ENCODE peak calls at places on chromosomes 12 and 14, in eight cellular contexts. S, B, R, U, Q, G, T and V are unnamed samples.

GRCh38 chr12:69685810-69686209 is 13.3 kb downstream of the BEST3 start:
- DNase-seq in R (peak; percentile 85), S (no peak), T (no peak), U (no peak), G (peak; percentile 22), B (no peak), Q (no peak), V (no peak)

GRCh38 chr14:68283378-68284123 is 464.0 kb downstream of the RAD51B start:
- DNase-seq in T (no peak), G (no peak), B (peak; percentile 32), S (peak; percentile 30), Q (peak; percentile 46), U (no peak), R (no peak), V (no peak)

GRCh38 chr12:7089196-7089871 is 2.9 kb downstream of the C1R start:
- DNase-seq in T (no peak), U (no peak), Q (no peak), G (no peak), S (no peak), R (no peak), B (no peak), V (no peak)

GRCh38 chr14:22668863-22669262 is 24.7 kb upstream of the OR6J1 start:
- DNase-seq in U (no peak), S (no peak), B (no peak), G (no peak), T (no peak), R (no peak), Q (no peak), V (no peak)

GRCh38 chr14:67241416-67242362 is at the start of gene PALS1:
- DNase-seq in G (no peak), B (no peak), Q (no peak), R (peak; percentile 92), T (peak; percentile 84), U (peak; percentile 47), S (no peak), V (peak; percentile 83)

GRCh38 chr12:79174656-79175055 is 310.1 kb downstream of the SYT1 start:
- DNase-seq in S (no peak), G (peak; percentile 12), T (peak; percentile 43), B (no peak), U (no peak), Q (no peak), R (peak; percentile 64), V (no peak)

GRCh38 chr12:50246873-50247612 is 36.3 kb downstream of the LIMA1 start:
- DNase-seq in G (peak; percentile 99), U (no peak), Q (no peak), B (peak; percentile 24), R (peak; percentile 98), T (no peak), S (peak; percentile 83), V (no peak)

GRCh38 chr14:54147758-54148157 is 191.1 kb upstream of the BMP4 start:
- DNase-seq in T (no peak), U (no peak), Q (no peak), G (no peak), S (no peak), R (no peak), B (no peak), V (no peak)

GRCh38 chr12:45462506-45462905 is 246.6 kb downstream of the ANO6 start:
- DNase-seq in B (no peak), U (no peak), S (no peak), G (no peak), R (no peak), Q (no peak), T (no peak), V (no peak)

GRCh38 chr12:29552324-29552927 is 54.9 kb upstream of the OVCH1 start:
- DNase-seq in S (peak; percentile 58), T (peak; percentile 66), B (peak; percentile 74), G (no peak), R (peak; percentile 2), U (peak; percentile 75), Q (peak; percentile 25), V (peak; percentile 76)

GRCh38 chr14:68325267-68325807 is 467.5 kb downstream of the ZFP36L1 start:
- DNase-seq in B (no peak), S (no peak), T (no peak), U (no peak), R (no peak), G (no peak), Q (no peak), V (no peak)

GRCh38 chr12:129964826-129965457 is 61.1 kb upstream of the TMEM132D start:
- DNase-seq in G (no peak), S (no peak), U (no peak), R (no peak), T (no peak), B (no peak), Q (no peak), V (no peak)

GRCh38 chr12:64178122-64178521 is 44.0 kb downstream of the KICS2 start:
- DNase-seq in G (no peak), S (no peak), B (no peak), T (no peak), R (peak; percentile 83), U (no peak), Q (no peak), V (no peak)

GRCh38 chr12:92039048-92039447 is 106.6 kb downstream of the BTG1 start:
- DNase-seq in S (no peak), T (no peak), U (no peak), B (no peak), Q (no peak), G (no peak), R (no peak), V (no peak)

GRCh38 chr14:36316131-36316530 is 4.3 kb downstream of the MBIP start:
- DNase-seq in U (no peak), G (no peak), B (no peak), T (peak; percentile 68), S (no peak), R (no peak), Q (no peak), V (peak; percentile 46)

GRCh38 chr12:1115471-1116242 is 124.6 kb downstream of the ERC1 start:
- DNase-seq in S (no peak), Q (no peak), B (no peak), U (no peak), G (peak; percentile 69), R (peak; percentile 89), T (no peak), V (no peak)

GRCh38 chr12:4168041-4168440 is 105.5 kb upstream of the CCND2 start:
- DNase-seq in B (no peak), Q (no peak), T (no peak), U (no peak), G (no peak), R (no peak), S (no peak), V (no peak)

GRCh38 chr12:126385785-126386184 is 1320.5 kb downstream of the AACS start:
- DNase-seq in G (no peak), B (no peak), U (no peak), Q (no peak), T (no peak), S (no peak), R (no peak), V (no peak)

GRCh38 chr12:129169928-129170327 is 316.6 kb downstream of the GLT1D1 start:
- DNase-seq in R (no peak), G (no peak), T (no peak), Q (no peak), S (no peak), B (no peak), U (no peak), V (no peak)

GRCh38 chr14:65993996-65994395 is 492.2 kb upstream of the CCDC196 start:
- DNase-seq in S (no peak), R (no peak), Q (no peak), G (no peak), T (no peak), U (no peak), B (no peak), V (no peak)

GRCh38 chr12:104591272-104591940 is 134.7 kb downstream of the CHST11 start:
- DNase-seq in T (no peak), U (no peak), B (no peak), R (peak; percentile 18), G (no peak), S (no peak), Q (no peak), V (no peak)

GRCh38 chr12:102522768-102523167 is 42.4 kb upstream of the IGF1 start:
- DNase-seq in Q (no peak), S (no peak), B (no peak), T (no peak), G (no peak), R (no peak), U (no peak), V (no peak)

GRCh38 chr14:31930493-31931225 is 146.4 kb upstream of the ARHGAP5 start:
- DNase-seq in S (no peak), U (no peak), B (no peak), R (peak; percentile 63), Q (no peak), T (no peak), G (peak; percentile 46), V (no peak)

GRCh38 chr14:54275997-54276396 is 120.8 kb upstream of the CDKN3 start:
- DNase-seq in R (no peak), Q (no peak), B (no peak), U (no peak), T (no peak), S (no peak), G (no peak), V (no peak)

GRCh38 chr12:116590561-116590960 is 31.4 kb downstream of the MAP1LC3B2 start:
- DNase-seq in T (no peak), U (no peak), S (no peak), G (no peak), Q (no peak), R (peak; percentile 38), B (no peak), V (no peak)

GRCh38 chr12:116959198-116959460 is 48.4 kb downstream of the FBXW8 start:
- DNase-seq in G (no peak), B (no peak), R (no peak), U (no peak), S (no peak), T (no peak), Q (no peak), V (no peak)

GRCh38 chr14:31858868-31859267 is 218.2 kb upstream of the ARHGAP5 start:
- DNase-seq in U (no peak), T (no peak), S (no peak), Q (no peak), G (no peak), R (peak; percentile 29), B (no peak), V (no peak)

GRCh38 chr12:52506858-52507715 is 13.1 kb downstream of the KRT5 start:
- DNase-seq in S (no peak), U (no peak), B (no peak), Q (no peak), G (no peak), R (peak; percentile 68), T (peak; percentile 9), V (peak; percentile 36)

GRCh38 chr14:102499401-102500189 is 10.0 kb downstream of the ANKRD9 start:
- DNase-seq in Q (no peak), U (no peak), B (peak; percentile 85), T (no peak), S (peak; percentile 84), G (no peak), R (no peak), V (no peak)

GRCh38 chr14:34035177-34035933 is 84.5 kb upstream of the EGLN3 start:
- DNase-seq in T (no peak), B (peak; percentile 46), R (no peak), U (no peak), Q (no peak), S (no peak), G (no peak), V (no peak)

GRCh38 chr12:26297386-26298070 is 102.2 kb downstream of the SSPN start:
- DNase-seq in R (no peak), Q (no peak), B (no peak), U (no peak), S (no peak), T (no peak), G (no peak), V (no peak)

GRCh38 chr12:116381744-116382455 is 104.4 kb upstream of the MED13L start:
- DNase-seq in R (peak; percentile 98), Q (no peak), U (no peak), B (no peak), G (peak; percentile 97), S (no peak), T (no peak), V (no peak)

GRCh38 chr14:65257405-65257804 is 155.1 kb upstream of the MAX start:
- DNase-seq in R (no peak), G (no peak), S (no peak), B (no peak), U (no peak), T (no peak), Q (no peak), V (no peak)

GRCh38 chr12:114952573-114953196 is 268.7 kb upstream of the TBX3 start:
- DNase-seq in S (peak; percentile 35), T (no peak), R (no peak), B (peak; percentile 70), Q (no peak), U (no peak), G (no peak), V (no peak)